ENCODE peak calls at places on chromosomes 11 and 22, in nine cellular contexts. U is MM.1S, T is Karpas-422, S is GM23248, R is PC-3, G is HCT116, Y is GM23338, A is SK-N-SH, J is PC-9. Z is an unnamed sample. For H3K9me2, the result is how much of the 10 kb centered on the place peaks cover.

GRCh38 chr11:13007702-13008435 is 1.2 kb upstream of the RASSF10 start:
- DNase-seq in U (no peak), T (no peak), S (no peak), R (peak), G (no peak), Y (no peak), A (no peak), J (no peak), Z (no peak)

GRCh38 chr11:127470485-127470884 is 469.9 kb upstream of the KIRREL3 start:
- DNase-seq in U (peak), T (peak), S (peak), R (peak), G (no peak), Y (peak), A (peak), J (no peak), Z (peak)

GRCh38 chr11:12215192-12215591 is 104.8 kb downstream of the MICAL2 start:
- DNase-seq in U (no peak), T (peak), S (no peak), R (no peak), G (no peak), Y (peak), A (no peak), J (peak), Z (no peak)

GRCh38 chr11:64607381-64608259 is 16.6 kb downstream of the SLC22A12 start:
- DNase-seq in U (no peak), T (no peak), S (peak), R (peak), G (no peak), Y (peak), A (no peak), J (no peak), Z (no peak)

GRCh38 chr11:26916805-26917204 is 77.1 kb upstream of the FIBIN start:
- DNase-seq in U (no peak), T (no peak), S (no peak), R (no peak), G (no peak), Y (no peak), A (no peak), J (no peak), Z (no peak)

GRCh38 chr22:31083923-31084810 is 3.0 kb downstream of the SMTN start:
- DNase-seq in U (peak), T (peak), S (peak), R (no peak), G (no peak), Y (no peak), A (peak), J (no peak), Z (peak)

GRCh38 chr11:13012037-13012693 is 3.0 kb downstream of the RASSF10 start:
- DNase-seq in U (no peak), T (no peak), S (no peak), R (no peak), G (no peak), Y (peak), A (no peak), J (no peak), Z (no peak)

GRCh38 chr11:106581399-106581798 is 436.9 kb downstream of the GUCY1A2 start:
- DNase-seq in U (no peak), T (no peak), S (no peak), R (no peak), G (no peak), Y (no peak), A (no peak), J (no peak), Z (no peak)

GRCh38 chr11:2647167-2647566 is 52.6 kb downstream of the KCNQ1OT1 start:
- DNase-seq in U (no peak), T (no peak), S (no peak), R (no peak), G (no peak), Y (no peak), A (no peak), J (no peak), Z (no peak)

DNA sequence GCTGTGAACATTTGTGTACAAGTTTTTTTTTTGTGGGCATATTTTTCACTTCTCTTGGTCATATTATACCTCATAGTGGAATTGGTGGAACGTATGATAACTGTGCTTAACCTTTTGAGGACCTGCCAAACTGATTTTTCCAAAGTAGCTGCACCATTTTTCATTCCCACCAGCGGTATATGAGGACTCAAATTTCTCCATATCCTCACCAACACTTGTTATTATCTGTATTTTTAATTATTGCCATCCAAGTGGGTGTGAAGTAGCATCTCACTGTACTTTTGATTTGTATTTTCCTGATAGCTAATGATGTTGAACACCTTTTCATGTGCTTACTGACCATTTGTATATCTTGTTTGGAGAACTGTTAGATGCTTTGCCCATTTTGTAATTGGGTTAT is 47.8 kb downstream of the CCDC15 start:
- DNase-seq in U (no peak), T (no peak), S (no peak), R (no peak), G (no peak), Y (no peak), A (no peak), J (no peak), Z (no peak)
- H3K9me2 ChIP-seq in U (under half), T (under half), S (under half), R (under half), G (under half), Y (under half), A (under half), J (under half), Z (under half)

DNA sequence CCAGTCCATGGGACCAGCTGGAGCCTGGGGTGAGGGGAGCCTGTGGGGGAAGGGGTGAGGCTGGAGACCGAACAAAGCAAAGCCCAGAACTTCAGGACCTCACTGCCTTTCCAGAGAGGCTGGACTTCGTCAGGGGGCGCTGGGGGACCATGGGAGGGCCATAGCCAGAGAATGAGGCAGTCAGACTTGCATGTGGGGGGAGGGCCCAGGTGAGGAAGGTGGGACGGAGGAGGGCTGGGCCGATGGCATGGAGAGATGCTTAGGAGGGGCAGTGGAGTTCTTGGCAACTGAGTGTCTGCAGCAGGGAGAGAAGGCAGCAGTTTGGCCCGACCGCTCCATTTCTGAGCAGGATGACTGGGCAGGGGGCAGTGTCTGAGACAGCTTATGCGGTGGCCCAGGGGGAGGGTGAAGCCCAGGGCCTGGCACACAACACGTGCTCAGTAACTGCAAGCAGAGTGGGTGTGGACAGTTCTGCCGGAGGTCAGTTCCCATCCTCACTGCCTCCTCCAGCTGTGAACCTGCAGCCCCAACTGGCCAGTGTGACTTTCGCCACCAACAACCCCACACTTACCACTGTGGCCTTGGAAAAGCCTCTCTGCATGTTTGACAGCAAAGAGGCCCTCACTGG is 796 bp downstream of the UPK3A start:
- DNase-seq in U (no peak), T (no peak), S (no peak), R (no peak), G (no peak), Y (peak), A (no peak), J (no peak), Z (no peak)
- H3K4me3 ChIP-seq in U (no peak), T (no peak), S (no peak), R (peak), G (peak), Y (peak), A (no peak), J (peak), Z (no peak)

GRCh38 chr11:20158597-20159257 is 1.5 kb downstream of the DBX1 start:
- DNase-seq in U (no peak), T (no peak), S (peak), R (peak), G (no peak), Y (peak), A (peak), J (no peak), Z (no peak)
- H3K9me2 ChIP-seq in U (under half), T (under half), S (under half), R (under half), G (under half), Y (under half), A (under half), J (under half), Z (under half)

GRCh38 chr11:115379528-115379927 is 124.7 kb downstream of the CADM1 start:
- DNase-seq in U (no peak), T (no peak), S (no peak), R (no peak), G (no peak), Y (no peak), A (no peak), J (no peak), Z (no peak)

GRCh38 chr11:115383431-115383830 is 120.8 kb downstream of the CADM1 start:
- DNase-seq in U (no peak), T (no peak), S (no peak), R (no peak), G (no peak), Y (no peak), A (no peak), J (no peak), Z (peak)

GRCh38 chr11:115377882-115378296 is 126.3 kb downstream of the CADM1 start:
- DNase-seq in U (no peak), T (no peak), S (no peak), R (peak), G (no peak), Y (no peak), A (no peak), J (no peak), Z (no peak)
- H3K4me3 ChIP-seq in U (no peak), T (no peak), S (no peak), R (no peak), G (no peak), Y (no peak), A (no peak), J (no peak), Z (no peak)

GRCh38 chr22:25726241-25726640 is 15.7 kb upstream of the MYO18B start:
- DNase-seq in U (no peak), T (no peak), S (no peak), R (no peak), G (no peak), Y (no peak), A (no peak), J (no peak), Z (no peak)
- H3K9me2 ChIP-seq in U (under half), T (under half), S (under half), R (under half), G (under half), Y (under half), A (under half), J (under half), Z (under half)

DNA sequence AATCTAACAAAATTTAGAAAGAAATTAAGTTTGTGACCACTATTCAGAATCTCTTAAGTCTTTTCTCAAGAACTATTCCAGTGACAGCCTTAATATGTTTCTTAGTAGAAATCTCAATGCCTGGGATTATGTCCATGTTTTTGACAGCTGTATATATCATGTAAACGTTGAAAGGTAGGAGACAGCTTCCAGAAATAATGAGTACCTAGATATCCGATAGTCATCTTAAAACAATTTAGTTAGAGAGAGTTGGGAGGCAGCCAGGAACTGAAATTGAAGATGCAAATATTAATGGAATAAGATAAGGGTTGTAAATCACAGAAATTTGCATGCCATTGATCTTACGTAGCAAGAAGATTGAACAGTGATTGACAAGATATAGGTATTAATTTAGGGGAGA is 955.2 kb downstream of the JRKL start:
- DNase-seq in U (no peak), T (no peak), S (no peak), R (no peak), G (no peak), Y (no peak), A (no peak), J (no peak), Z (no peak)
- H3K4me3 ChIP-seq in U (no peak), T (no peak), S (no peak), R (no peak), G (no peak), Y (no peak), A (no peak), J (no peak), Z (no peak)

GRCh38 chr11:108836541-108836940 is 171.7 kb downstream of the DDX10 start:
- DNase-seq in U (no peak), T (no peak), S (no peak), R (no peak), G (no peak), Y (no peak), A (no peak), J (no peak), Z (no peak)
- H3K9me2 ChIP-seq in U (under half), T (under half), S (under half), R (under half), G (under half), Y (under half), A (under half), J (under half), Z (under half)

GRCh38 chr11:32434387-32435151 is 770 bp downstream of the WT1 start:
- DNase-seq in U (no peak), T (no peak), S (no peak), R (peak), G (no peak), Y (peak), A (peak), J (no peak), Z (no peak)
- H3K4me3 ChIP-seq in U (no peak), T (no peak), S (no peak), R (peak), G (no peak), Y (peak), A (no peak), J (no peak), Z (no peak)

GRCh38 chr11:131982154-131982553 is 611.7 kb downstream of the NTM start:
- DNase-seq in U (no peak), T (no peak), S (no peak), R (no peak), G (no peak), Y (peak), A (no peak), J (no peak), Z (no peak)
- H3K9me2 ChIP-seq in U (under half), T (under half), S (under half), R (under half), G (under half), Y (under half), A (under half), J (under half), Z (under half)

DNA sequence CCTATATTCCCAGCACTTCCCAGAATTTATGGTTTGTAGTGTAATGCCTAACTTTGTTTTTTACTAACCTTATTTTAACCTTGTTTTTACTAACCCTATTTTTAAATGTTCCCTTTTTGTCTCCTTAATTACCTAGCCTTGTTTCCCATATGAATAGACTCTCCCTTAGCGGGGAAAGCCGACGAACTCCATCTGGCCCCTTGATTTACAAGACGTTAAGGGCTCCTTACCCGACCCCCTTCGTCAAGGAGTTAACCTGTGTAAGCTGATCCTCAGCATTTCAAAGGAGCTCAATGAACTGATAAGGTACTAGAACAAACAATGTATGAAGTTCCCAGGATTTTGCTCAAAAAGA is 17.1 kb downstream of the APOBEC3H start:
- DNase-seq in U (no peak), T (no peak), S (no peak), R (no peak), G (no peak), Y (peak), A (no peak), J (no peak), Z (no peak)
- H3K4me3 ChIP-seq in U (peak), T (no peak), S (no peak), R (no peak), G (no peak), Y (peak), A (no peak), J (no peak), Z (peak)

Z was measured in OCI-LY7.